ENCODE peak calls at places on chromosomes 16 and 17, in six cellular contexts. Q is kidney glomerular epithelial cell, L is lung, T is A549, R is substantia nigra, I is neural crest cell. Z is an unnamed sample.

GRCh38 chr17:8935194-8935593 is 30.3 kb downstream of the PIK3R5 start:
- DNase-seq in Q (no peak), L (peak; percentile 56), T (peak; percentile 26), R (no peak), I (no peak), Z (peak; percentile 41)

GRCh38 chr16:14378131-14378551 is 251.9 kb downstream of the PARN start:
- DNase-seq in Q (no peak), L (no peak), T (peak; percentile 73), R (no peak), I (no peak), Z (peak; percentile 87)

GRCh38 chr17:42562845-42563509 is 1.0 kb downstream of the COASY start:
- DNase-seq in Q (no peak), L (no peak), T (no peak), R (no peak), I (no peak), Z (no peak)

GRCh38 chr17:19551148-19551547 is 17.5 kb downstream of the SLC47A1 start:
- DNase-seq in Q (no peak), L (no peak), T (no peak), R (no peak), I (no peak), Z (no peak)

GRCh38 chr17:74605361-74605760 is 13.3 kb upstream of the CD300LD start:
- DNase-seq in Q (peak; percentile 50), L (no peak), T (peak; percentile 43), R (no peak), I (no peak), Z (no peak)

GRCh38 chr17:40996829-40997228 is 2.9 kb upstream of the KRTAP3-3 start:
- DNase-seq in Q (no peak), L (no peak), T (no peak), R (no peak), I (no peak), Z (peak; percentile 95)

GRCh38 chr16:70589998-70590471 is 56.3 kb upstream of the IL34 start:
- DNase-seq in Q (peak; percentile 64), L (no peak), T (peak; percentile 43), R (no peak), I (no peak), Z (peak; percentile 37)

GRCh38 chr17:20173091-20173490 is 163.9 kb downstream of the SPECC1 start:
- DNase-seq in Q (no peak), L (no peak), T (no peak), R (no peak), I (no peak), Z (no peak)

GRCh38 chr16:65244811-65245210 is 122.9 kb upstream of the CDH11 start:
- DNase-seq in Q (no peak), L (no peak), T (no peak), R (no peak), I (no peak), Z (no peak)

GRCh38 chr16:67959520-67959919 is 8.9 kb downstream of the SLC12A4 start:
- DNase-seq in Q (no peak), L (peak; percentile 59), T (no peak), R (no peak), I (no peak), Z (no peak)

GRCh38 chr17:75910699-75911098 is 6.0 kb upstream of the MRPL38 start:
- DNase-seq in Q (no peak), L (no peak), T (no peak), R (no peak), I (no peak), Z (no peak)

GRCh38 chr16:57475711-57476339 is 10.5 kb downstream of the DOK4 start:
- DNase-seq in Q (no peak), L (no peak), T (peak; percentile 82), R (no peak), I (peak; percentile 73), Z (no peak)

GRCh38 chr17:75228305-75228704 is 22.8 kb downstream of the NUP85 start:
- DNase-seq in Q (no peak), L (peak; percentile 47), T (no peak), R (no peak), I (no peak), Z (no peak)

GRCh38 chr17:30969989-30970680 is 704 bp upstream of the RNF135 start:
- DNase-seq in Q (peak; percentile 46), L (no peak), T (no peak), R (no peak), I (no peak), Z (no peak)

GRCh38 chr17:33531311-33531710 is 238.2 kb upstream of the ASIC2 start:
- DNase-seq in Q (no peak), L (no peak), T (no peak), R (no peak), I (no peak), Z (no peak)

GRCh38 chr17:45371414-45372324 is 54.8 kb upstream of the MAP3K14 start:
- DNase-seq in Q (peak; percentile 89), L (peak; percentile 84), T (peak; percentile 98), R (no peak), I (peak; percentile 62), Z (peak; percentile 95)

GRCh38 chr17:2337811-2338657 is 733 bp downstream of the SGSM2 start:
- DNase-seq in Q (no peak), L (peak; percentile 51), T (peak; percentile 65), R (peak; percentile 8), I (peak; percentile 37), Z (peak; percentile 36)

GRCh38 chr17:36888236-36888957 is 48.9 kb upstream of the LHX1 start:
- DNase-seq in Q (no peak), L (no peak), T (no peak), R (no peak), I (no peak), Z (no peak)

GRCh38 chr17:38559025-38559879 is 46.5 kb downstream of the SRCIN1 start:
- DNase-seq in Q (peak; percentile 73), L (peak; percentile 91), T (peak; percentile 96), R (no peak), I (peak; percentile 56), Z (peak; percentile 96)

GRCh38 chr17:18028684-18029540 is 10.1 kb downstream of the ATPAF2 start:
- DNase-seq in Q (no peak), L (no peak), T (no peak), R (no peak), I (no peak), Z (no peak)

GRCh38 chr16:3152022-3152272 is 17.1 kb downstream of the ZNF213 start:
- DNase-seq in Q (no peak), L (no peak), T (no peak), R (no peak), I (no peak), Z (no peak)

GRCh38 chr17:36752096-36752888 is 150.9 kb downstream of the MRM1 start:
- DNase-seq in Q (no peak), L (no peak), T (no peak), R (no peak), I (no peak), Z (no peak)

GRCh38 chr17:70478883-70479282 is 309.6 kb downstream of the KCNJ2 start:
- DNase-seq in Q (no peak), L (no peak), T (no peak), R (no peak), I (no peak), Z (no peak)

GRCh38 chr16:17238285-17239028 is 232.3 kb downstream of the XYLT1 start:
- DNase-seq in Q (no peak), L (no peak), T (no peak), R (no peak), I (no peak), Z (no peak)